ENCODE peak calls at places on chromosome 19, in ten cellular contexts. X is fibroblast of the conjunctiva, A is ACHN, G is mammary epithelial cell, I is HT1080, V is nephron progenitor cell, B is amniotic stem cell, W is aorta, K is mucosa of gallbladder, L is substantia nigra. D is an unnamed sample.

GRCh38 chr19:7099597-7099921 is 30.1 kb downstream of the ZNF557 start:
- DNase-seq in W (no peak), A (no peak), V (peak; percentile 93), I (no peak), G (no peak), L (no peak), K (no peak), B (no peak), X (no peak), D (no peak)

GRCh38 chr19:28596561-28597071 is 616.3 kb downstream of the UQCRFS1 start:
- DNase-seq in X (no peak), W (no peak), V (peak; percentile 63), G (no peak), A (no peak), K (no peak), B (no peak), L (no peak), I (no peak), D (no peak)

GRCh38 chr19:14091885-14092462 is 1.4 kb upstream of the SAMD1 start:
- DNase-seq in G (no peak), V (no peak), W (no peak), K (no peak), X (no peak), L (no peak), B (no peak), A (no peak), I (no peak), D (no peak)

GRCh38 chr19:12574036-12574435 is 22.8 kb upstream of the ZNF564 start:
- DNase-seq in B (no peak), A (no peak), L (no peak), X (no peak), G (no peak), V (no peak), K (no peak), I (no peak), W (peak; percentile 15), D (no peak)

GRCh38 chr19:6423499-6424189 is 967 bp downstream of the KHSRP start:
- DNase-seq in X (peak; percentile 20), A (peak; percentile 42), L (no peak), B (no peak), W (peak; percentile 81), I (peak; percentile 45), V (peak; percentile 51), G (peak; percentile 43), K (no peak), D (peak; percentile 78)

GRCh38 chr19:593505-593904 is 3.8 kb downstream of the HCN2 start:
- DNase-seq in I (no peak), L (no peak), G (no peak), W (no peak), X (no peak), A (no peak), K (no peak), B (no peak), V (no peak), D (no peak)

GRCh38 chr19:13154911-13155471 is 4.8 kb downstream of the IER2 start:
- DNase-seq in I (peak; percentile 76), L (peak; percentile 56), V (peak; percentile 65), K (peak; percentile 89), W (peak; percentile 90), A (peak; percentile 61), B (no peak), G (peak; percentile 89), X (no peak), D (peak; percentile 92)

GRCh38 chr19:29678484-29679106 is 13.3 kb downstream of the PLEKHF1 start:
- DNase-seq in V (no peak), L (peak; percentile 44), G (no peak), I (no peak), K (peak; percentile 63), W (no peak), B (no peak), A (no peak), X (no peak), D (no peak)

GRCh38 chr19:33456845-33457220 is 64.8 kb downstream of the PEPD start:
- DNase-seq in X (no peak), B (no peak), K (no peak), W (peak; percentile 39), A (no peak), G (no peak), L (no peak), V (no peak), I (no peak), D (no peak)

GRCh38 chr19:10808937-10809655 is 26.9 kb downstream of the TMED1 start:
- DNase-seq in K (peak; percentile 79), G (peak; percentile 72), I (peak; percentile 85), V (no peak), L (no peak), X (peak; percentile 49), B (no peak), A (no peak), W (no peak), D (peak; percentile 44)

GRCh38 chr19:38417544-38418506 is 8.2 kb downstream of the RASGRP4 start:
- DNase-seq in W (peak; percentile 86), L (peak; percentile 34), K (peak; percentile 34), A (peak; percentile 28), X (no peak), G (peak; percentile 11), B (no peak), V (peak; percentile 88), I (no peak), D (peak; percentile 78)

GRCh38 chr19:5171711-5172110 is 168.9 kb downstream of the PTPRS start:
- DNase-seq in G (no peak), K (no peak), W (no peak), I (no peak), B (no peak), V (no peak), A (no peak), X (no peak), L (no peak), D (no peak)

GRCh38 chr19:2333027-2333806 is 4.7 kb downstream of the SPPL2B start:
- DNase-seq in V (no peak), I (no peak), L (peak; percentile 58), X (no peak), A (no peak), K (peak; percentile 31), B (no peak), G (no peak), W (no peak), D (peak; percentile 50)

GRCh38 chr19:53183146-53183545 is 10.0 kb downstream of the ZNF665 start:
- DNase-seq in I (no peak), L (no peak), K (no peak), A (no peak), X (no peak), G (no peak), B (no peak), W (no peak), V (no peak), D (no peak)

GRCh38 chr19:42466521-42467436 is 24.0 kb upstream of the CXCL17 start:
- DNase-seq in L (no peak), W (no peak), G (no peak), B (no peak), K (no peak), I (no peak), X (no peak), A (no peak), V (no peak), D (no peak)

GRCh38 chr19:47637550-47637949 is 28.6 kb downstream of the BICRA start:
- DNase-seq in B (no peak), X (peak; percentile 16), I (no peak), L (no peak), A (no peak), V (no peak), K (no peak), W (no peak), G (peak; percentile 21), D (no peak)

GRCh38 chr19:44345969-44346368 is 10.5 kb downstream of the ZNF112 start:
- DNase-seq in L (peak; percentile 5), K (no peak), A (no peak), I (no peak), W (no peak), B (no peak), X (no peak), V (no peak), G (no peak), D (no peak)

GRCh38 chr19:50565984-50566903 is 2.0 kb downstream of the LRRC4B start:
- DNase-seq in K (no peak), V (peak; percentile 57), X (no peak), W (no peak), L (peak; percentile 81), B (no peak), G (no peak), A (no peak), I (no peak), D (peak; percentile 45)

GRCh38 chr19:704447-704741 is 4.3 kb upstream of the PALM start:
- DNase-seq in I (no peak), L (no peak), A (no peak), B (no peak), K (no peak), W (no peak), X (no peak), G (no peak), V (no peak), D (no peak)

GRCh38 chr19:11390933-11391680 is 7.0 kb upstream of the EPOR start:
- DNase-seq in V (no peak), W (no peak), X (no peak), G (no peak), B (no peak), L (no peak), A (no peak), I (no peak), K (no peak), D (no peak)

GRCh38 chr19:9953802-9954542 is 17.7 kb upstream of the OLFM2 start:
- DNase-seq in B (no peak), G (no peak), V (no peak), L (peak; percentile 18), I (no peak), K (no peak), X (no peak), W (no peak), A (no peak), D (no peak)

GRCh38 chr19:46511237-46511636 is 15.6 kb upstream of the PNMA8B start:
- DNase-seq in W (no peak), X (no peak), B (no peak), L (no peak), G (no peak), I (no peak), A (no peak), K (no peak), V (no peak), D (no peak)

GRCh38 chr19:39765091-39766076 is 13.3 kb upstream of the LEUTX start:
- DNase-seq in B (peak; percentile 20), A (peak; percentile 45), X (peak; percentile 9), L (peak; percentile 19), I (peak; percentile 17), G (peak; percentile 13), W (no peak), V (peak; percentile 72), K (peak; percentile 15), D (peak; percentile 77)

GRCh38 chr19:23779645-23780044 is 21.0 kb upstream of the ZNF681 start:
- DNase-seq in W (no peak), V (no peak), A (no peak), X (no peak), L (no peak), I (no peak), B (no peak), G (no peak), K (no peak), D (no peak)

GRCh38 chr19:5588906-5589676 is 21.3 kb upstream of the TINCR start:
- DNase-seq in I (no peak), G (no peak), B (no peak), X (no peak), W (peak; percentile 67), A (no peak), L (no peak), K (no peak), V (no peak), D (no peak)

GRCh38 chr19:46431824-46432223 is 3.1 kb upstream of the PNMA8C start:
- DNase-seq in X (no peak), B (no peak), W (peak; percentile 61), V (no peak), G (no peak), K (no peak), L (no peak), I (no peak), A (no peak), D (no peak)

GRCh38 chr19:3335431-3336350 is 30.7 kb upstream of the NFIC start:
- DNase-seq in W (no peak), B (no peak), I (no peak), L (peak; percentile 10), A (peak; percentile 28), K (peak; percentile 46), V (no peak), X (peak; percentile 59), G (no peak), D (peak; percentile 50)

GRCh38 chr19:29662604-29663404 is 2.5 kb upstream of the PLEKHF1 start:
- DNase-seq in I (peak; percentile 86), B (peak; percentile 96), V (no peak), G (peak; percentile 82), L (no peak), X (peak; percentile 77), W (peak; percentile 92), A (peak; percentile 72), K (peak; percentile 66), D (peak; percentile 76)